ENCODE peak calls at places on chromosomes 12 and 14, in six cellular contexts. M, E, F, Q, O and N are unnamed samples.

GRCh38 chr12:4910502-4911315 is 1.0 kb downstream of the KCNA1 start:
- DNase-seq in M (no peak), E (no peak), F (no peak), Q (no peak), O (no peak), N (no peak)

GRCh38 chr14:24673534-24674203 is 39.7 kb upstream of the GZMB start:
- DNase-seq in M (no peak), E (no peak), F (no peak), Q (no peak), O (no peak), N (no peak)

GRCh38 chr12:6765634-6766581 is at the start of gene PTMS:
- DNase-seq in M (peak; percentile 97), E (no peak), F (peak; percentile 92), Q (peak; percentile 61), O (peak; percentile 88), N (peak; percentile 68)

GRCh38 chr14:77868552-77869300 is 68.8 kb downstream of the ADCK1 start:
- DNase-seq in M (no peak), E (no peak), F (no peak), Q (no peak), O (no peak), N (no peak)

GRCh38 chr12:103884316-103884715 is 43.3 kb upstream of the NT5DC3 start:
- DNase-seq in M (no peak), E (no peak), F (peak; percentile 76), Q (no peak), O (peak; percentile 60), N (peak; percentile 26)

GRCh38 chr12:96811083-96811482 is 96.0 kb upstream of the NEDD1 start:
- DNase-seq in M (no peak), E (no peak), F (peak; percentile 85), Q (no peak), O (no peak), N (no peak)

GRCh38 chr12:9404469-9405260 is 196.5 kb upstream of the PZP start:
- DNase-seq in M (no peak), E (no peak), F (no peak), Q (no peak), O (no peak), N (peak; percentile 8)

GRCh38 chr12:89370850-89371249 is 18.5 kb upstream of the DUSP6 start:
- DNase-seq in M (no peak), E (no peak), F (peak; percentile 82), Q (no peak), O (no peak), N (peak; percentile 29)

GRCh38 chr14:60061371-60061770 is 30.4 kb upstream of the PCNX4 start:
- DNase-seq in M (no peak), E (no peak), F (no peak), Q (no peak), O (no peak), N (no peak)

GRCh38 chr14:69672372-69672771 is 61.0 kb downstream of the SUSD6 start:
- DNase-seq in M (no peak), E (no peak), F (no peak), Q (no peak), O (no peak), N (no peak)

GRCh38 chr14:103155013-103155412 is 31.8 kb downstream of the TNFAIP2 start:
- DNase-seq in M (peak; percentile 90), E (no peak), F (peak; percentile 13), Q (peak; percentile 41), O (peak; percentile 96), N (peak; percentile 59)

GRCh38 chr14:69518341-69519101 is 34.0 kb downstream of the PLEKHD1 start:
- DNase-seq in M (no peak), E (no peak), F (no peak), Q (no peak), O (no peak), N (no peak)

GRCh38 chr14:55373784-55374725 is 37.6 kb downstream of the ATG14 start:
- DNase-seq in M (no peak), E (no peak), F (peak; percentile 77), Q (no peak), O (no peak), N (peak; percentile 31)

GRCh38 chr12:9943244-9943643 is 11.1 kb upstream of the CLEC2A start:
- DNase-seq in M (no peak), E (no peak), F (no peak), Q (no peak), O (no peak), N (no peak)

GRCh38 chr14:61280092-61280525 is 1.0 kb downstream of the TMEM30B start:
- DNase-seq in M (no peak), E (no peak), F (no peak), Q (no peak), O (no peak), N (no peak)

GRCh38 chr12:24075650-24076049 is 126.2 kb upstream of the SOX5 start:
- DNase-seq in M (no peak), E (no peak), F (peak; percentile 55), Q (no peak), O (no peak), N (no peak)

GRCh38 chr12:78863482-78864427 is 819 bp upstream of the SYT1 start:
- DNase-seq in M (peak; percentile 75), E (no peak), F (peak; percentile 39), Q (peak; percentile 14), O (peak; percentile 71), N (no peak)

GRCh38 chr14:105039458-105040205 is 18.7 kb upstream of the CDCA4 start:
- DNase-seq in M (no peak), E (no peak), F (no peak), Q (no peak), O (no peak), N (no peak)

GRCh38 chr12:28939427-28939826 is 209.7 kb upstream of the FAR2 start:
- DNase-seq in M (no peak), E (no peak), F (peak; percentile 19), Q (no peak), O (no peak), N (no peak)

GRCh38 chr14:84527706-84528105 is 1002.2 kb upstream of the FLRT2 start:
- DNase-seq in M (no peak), E (no peak), F (no peak), Q (no peak), O (no peak), N (no peak)

GRCh38 chr14:99742074-99742473 is 51.1 kb upstream of the EML1 start:
- DNase-seq in M (no peak), E (no peak), F (no peak), Q (no peak), O (no peak), N (no peak)

GRCh38 chr12:118409834-118410233 is 33.5 kb downstream of the SUDS3 start:
- DNase-seq in M (no peak), E (no peak), F (no peak), Q (no peak), O (no peak), N (peak; percentile 92)

GRCh38 chr14:37594916-37595808 is at the start of the genes FOXA1 and TTC6:
- DNase-seq in M (no peak), E (no peak), F (peak; percentile 24), Q (no peak), O (no peak), N (peak; percentile 53)
- TF ChIP-seq POLR2A in M (no peak), E (no peak), F (no peak), Q (no peak), O (no peak), N (no peak)

GRCh38 chr12:131290255-131290959 is 336.7 kb downstream of the ADGRD1 start:
- DNase-seq in M (no peak), E (no peak), F (no peak), Q (no peak), O (peak; percentile 21), N (no peak)
- TF ChIP-seq POLR2A in M (no peak), E (no peak), F (no peak), Q (no peak), O (no peak), N (no peak)

GRCh38 chr14:75985618-75986438 is at the start of gene IFT43:
- DNase-seq in M (peak; percentile 96), E (no peak), F (peak; percentile 74), Q (peak; percentile 90), O (peak; percentile 97), N (peak; percentile 91)
- TF ChIP-seq POLR2A in M (peak; percentile 66), E (peak; percentile 72), F (no peak), Q (no peak), O (no peak), N (no peak)

GRCh38 chr12:109099426-109100020 is 2.1 kb downstream of the UNG start:
- DNase-seq in M (no peak), E (no peak), F (no peak), Q (no peak), O (no peak), N (no peak)

GRCh38 chr12:109097140-109097434 is 310 bp upstream of the UNG start:
- DNase-seq in M (no peak), E (no peak), F (no peak), Q (no peak), O (no peak), N (no peak)

GRCh38 chr12:109098671-109099070 is 1.3 kb downstream of the UNG start:
- DNase-seq in M (no peak), E (no peak), F (no peak), Q (no peak), O (no peak), N (no peak)

GRCh38 chr12:109098142-109098652 is 800 bp downstream of the UNG start:
- DNase-seq in M (peak; percentile 87), E (no peak), F (peak; percentile 60), Q (no peak), O (peak; percentile 88), N (peak; percentile 79)

GRCh38 chr12:109097435-109098141 is at the start of gene UNG:
- DNase-seq in M (peak; percentile 99), E (no peak), F (peak; percentile 91), Q (peak; percentile 95), O (peak; percentile 99), N (peak; percentile 97)
- TF ChIP-seq POLR2A in M (no peak), E (no peak), F (no peak), Q (no peak), O (no peak), N (no peak)

GRCh38 chr12:54983536-54984102 is 943 bp downstream of the TESPA1 start:
- DNase-seq in M (no peak), E (no peak), F (no peak), Q (no peak), O (no peak), N (no peak)
- TF ChIP-seq POLR2A in M (no peak), E (no peak), F (no peak), Q (no peak), O (no peak), N (no peak)

GRCh38 chr14:32203928-32204357 is 874 bp upstream of the RNU6-8 start:
- DNase-seq in M (peak; percentile 64), E (no peak), F (no peak), Q (no peak), O (peak; percentile 60), N (peak; percentile 38)

GRCh38 chr14:32202468-32202865 is 602 bp downstream of the RNU6-8 start:
- DNase-seq in M (no peak), E (no peak), F (peak; percentile 21), Q (no peak), O (no peak), N (no peak)

GRCh38 chr14:32201196-32201815 is 539 bp upstream of the RNU6-7 start:
- DNase-seq in M (peak; percentile 90), E (no peak), F (peak; percentile 33), Q (peak; percentile 60), O (peak; percentile 91), N (peak; percentile 72)

GRCh38 chr14:32201816-32202467 is at the start of gene RNU6-7:
- DNase-seq in M (peak; percentile 70), E (no peak), F (peak; percentile 17), Q (no peak), O (peak; percentile 72), N (peak; percentile 67)

GRCh38 chr14:32202941-32203882 is at the start of gene RNU6-8:
- DNase-seq in M (peak; percentile 95), E (no peak), F (peak; percentile 79), Q (peak; percentile 65), O (peak; percentile 94), N (peak; percentile 90)
- TF ChIP-seq POLR2A in M (peak; percentile 58), E (peak; percentile 32), F (no peak), Q (no peak), O (peak; percentile 78), N (no peak)